ENCODE peak calls at places on chromosomes 5 and 9, in six cellular contexts. L, T, P, C, G and U are unnamed samples.
A peak's percentile ranks its signal among the peaks of the same experiment; 100 is the strongest.

GRCh38 chr9:135662758-135663450 is at the start of gene LCN9:
- DNase-seq in L (no peak), C (no peak), T (no peak), G (no peak), P (no peak), U (no peak)

GRCh38 chr9:134127065-134127580 is 8.8 kb upstream of the WDR5 start:
- DNase-seq in G (no peak), P (no peak), C (no peak), T (no peak), L (no peak), U (no peak)

GRCh38 chr5:98772415-98773213 is 849 bp upstream of the RGMB start:
- DNase-seq in P (peak; percentile 84), G (peak; percentile 62), L (peak; percentile 23), T (no peak), C (no peak), U (peak; percentile 33)

GRCh38 chr5:72347801-72348305 is 27.7 kb downstream of the PTCD2 start:
- DNase-seq in G (no peak), C (no peak), T (no peak), L (no peak), P (no peak), U (no peak)

GRCh38 chr9:98943682-98944129 is at the start of gene COL15A1:
- DNase-seq in P (no peak), G (no peak), C (peak; percentile 86), T (no peak), L (peak; percentile 19), U (no peak)

GRCh38 chr5:126097881-126098280 is 325.3 kb upstream of the GRAMD2B start:
- DNase-seq in G (no peak), L (no peak), T (no peak), P (no peak), C (no peak), U (no peak)

GRCh38 chr5:144289277-144289676 is 118.6 kb downstream of the KCTD16 start:
- DNase-seq in T (no peak), C (no peak), P (no peak), L (no peak), G (no peak), U (no peak)

GRCh38 chr5:6785161-6785860 is 72.1 kb downstream of the TENT4A start:
- DNase-seq in P (no peak), L (no peak), C (no peak), G (no peak), T (no peak), U (no peak)

GRCh38 chr5:37979559-37979958 is 139.7 kb upstream of the GDNF start:
- DNase-seq in L (no peak), T (no peak), C (no peak), G (no peak), P (no peak), U (no peak)

GRCh38 chr5:179257190-179257741 is 88.0 kb downstream of the ADAMTS2 start:
- DNase-seq in P (no peak), L (no peak), T (no peak), C (no peak), G (no peak), U (no peak)

GRCh38 chr5:142013734-142014495 is 1.1 kb upstream of the GNPDA1 start:
- DNase-seq in T (no peak), G (peak; percentile 68), P (no peak), L (no peak), C (no peak), U (no peak)

GRCh38 chr5:142014911-142015584 is 2.2 kb upstream of the GNPDA1 start:
- DNase-seq in G (peak; percentile 65), C (peak; percentile 34), T (no peak), P (no peak), L (no peak), U (no peak)

GRCh38 chr5:142011572-142012185 is 1.1 kb downstream of the GNPDA1 start:
- DNase-seq in C (no peak), G (no peak), P (no peak), L (no peak), T (no peak), U (no peak)

GRCh38 chr5:142012186-142012785 is 541 bp downstream of the GNPDA1 start:
- DNase-seq in C (peak; percentile 55), G (peak; percentile 9), L (no peak), P (peak; percentile 31), T (no peak), U (no peak)

DNA sequence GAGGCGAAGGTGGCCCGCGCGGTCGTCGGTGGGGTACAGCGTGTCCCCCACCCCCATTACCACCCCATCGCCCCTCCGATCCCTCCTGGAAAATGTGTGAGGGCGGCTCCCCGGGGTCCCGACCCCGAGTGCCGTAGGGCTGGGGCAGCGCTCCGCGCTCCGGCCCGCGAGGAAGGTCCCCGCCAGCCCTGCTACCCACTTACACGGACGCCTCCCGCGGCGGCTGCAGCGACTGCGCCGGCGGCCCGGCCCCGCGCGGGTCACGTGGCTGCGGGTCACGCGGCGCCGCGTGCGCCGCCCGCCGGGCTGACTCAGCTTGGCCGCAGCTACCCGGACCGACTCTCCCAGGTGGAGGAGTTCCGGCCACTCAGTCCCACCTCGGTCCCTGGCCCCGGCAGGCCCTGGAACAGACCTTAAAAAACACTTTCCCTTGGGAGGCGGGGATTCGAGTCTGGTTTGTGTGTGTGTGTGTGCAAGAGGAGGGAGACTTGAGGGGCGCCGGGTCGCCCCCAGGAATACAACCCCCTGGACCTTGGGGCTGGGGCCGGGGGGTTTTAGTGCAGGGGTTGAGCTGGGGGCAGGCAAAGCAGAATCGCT is at the start of gene GNPDA1:
- DNase-seq in G (peak; percentile 50), T (no peak), L (peak; percentile 70), P (peak; percentile 27), C (peak; percentile 94), U (peak; percentile 77)
- TF ChIP-seq POLR2A in G (peak; percentile 69), T (peak; percentile 74), L (peak; percentile 24), P (peak; percentile 76), C (peak; percentile 89), U (peak; percentile 43)

DNA sequence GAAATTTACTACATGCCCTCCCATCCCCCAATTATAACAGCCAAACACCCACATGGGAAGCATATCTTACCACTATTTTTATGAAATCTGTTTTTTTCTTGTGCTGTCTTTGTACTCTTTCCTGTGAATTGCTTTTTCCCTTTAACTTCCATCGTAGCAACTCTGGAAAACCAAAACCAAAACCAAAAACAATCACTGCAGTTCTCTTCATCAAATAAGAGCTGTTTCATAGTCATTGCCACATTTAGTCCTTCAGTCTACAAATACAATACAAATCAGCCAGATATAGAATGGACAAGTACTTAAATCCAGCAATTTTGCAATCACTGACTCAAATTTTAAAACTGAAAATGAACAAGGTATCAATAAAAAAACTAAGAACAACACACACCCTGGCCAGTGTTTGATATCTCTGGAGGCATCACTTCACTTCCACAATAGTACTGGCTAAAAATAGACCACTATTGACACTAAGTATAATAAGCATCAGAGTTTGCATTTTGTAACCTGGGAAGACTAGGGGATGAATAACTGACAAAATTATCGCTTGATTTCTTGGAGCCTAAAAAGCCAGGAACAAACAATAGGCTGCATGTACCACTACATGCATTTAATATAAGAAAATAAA is 5.4 kb downstream of the PUM3 start:
- DNase-seq in L (no peak), P (no peak), T (no peak), G (no peak), C (no peak), U (no peak)
- TF ChIP-seq POLR2AphosphoS5 in L (no peak), P (no peak), T (no peak), G (no peak), C (no peak), U (no peak)

GRCh38 chr5:175893466-175893865 is 22.1 kb downstream of the CPLX2 start:
- DNase-seq in P (no peak), T (no peak), L (no peak), G (no peak), C (no peak), U (no peak)

GRCh38 chr5:175895215-175895614 is 23.8 kb downstream of the CPLX2 start:
- DNase-seq in P (no peak), G (no peak), L (no peak), C (no peak), T (no peak), U (no peak)

GRCh38 chr5:175895701-175896102 is 24.3 kb downstream of the CPLX2 start:
- DNase-seq in G (no peak), C (no peak), L (peak; percentile 54), T (peak; percentile 53), P (no peak), U (no peak)

GRCh38 chr5:175894805-175895204 is 23.4 kb downstream of the CPLX2 start:
- DNase-seq in G (no peak), L (no peak), P (no peak), C (no peak), T (no peak), U (no peak)

DNA sequence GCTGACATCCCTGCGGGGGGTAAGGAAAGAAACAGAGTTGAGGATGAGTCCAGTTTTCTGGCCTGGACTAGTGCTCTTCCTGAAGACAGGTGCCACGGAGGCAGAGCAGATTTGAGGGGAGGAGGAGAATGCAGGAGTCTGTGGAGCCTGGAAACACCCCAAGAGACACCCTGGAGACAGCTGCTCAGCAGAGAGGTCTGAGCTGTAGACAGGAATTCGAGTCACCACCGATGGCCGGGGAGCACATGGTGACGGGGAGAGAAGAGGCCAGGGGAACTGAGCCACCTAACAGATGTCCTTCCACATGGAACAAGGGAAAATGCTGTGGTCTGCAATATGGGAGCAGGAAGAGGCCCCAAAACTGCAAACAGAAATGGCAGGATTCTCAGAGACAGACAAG is 22.9 kb downstream of the CPLX2 start:
- DNase-seq in L (no peak), T (no peak), C (no peak), G (no peak), P (no peak), U (no peak)
- TF ChIP-seq TAF1 in L (no peak), T (no peak), C (no peak), G (no peak), P (no peak), U (no peak)

GRCh38 chr9:85310531-85311070 is 431.2 kb downstream of the AGTPBP1 start:
- DNase-seq in C (no peak), T (no peak), P (no peak), L (no peak), G (no peak), U (no peak)
- TF ChIP-seq POLR2A in C (no peak), T (no peak), P (no peak), L (no peak), G (no peak), U (no peak)

GRCh38 chr9:25421560-25421959 is 256.7 kb downstream of the TUSC1 start:
- DNase-seq in L (no peak), G (no peak), C (no peak), P (no peak), T (no peak), U (no peak)

GRCh38 chr9:25418974-25419373 is 259.3 kb downstream of the TUSC1 start:
- DNase-seq in G (no peak), T (no peak), C (no peak), L (no peak), P (no peak), U (no peak)

DNA sequence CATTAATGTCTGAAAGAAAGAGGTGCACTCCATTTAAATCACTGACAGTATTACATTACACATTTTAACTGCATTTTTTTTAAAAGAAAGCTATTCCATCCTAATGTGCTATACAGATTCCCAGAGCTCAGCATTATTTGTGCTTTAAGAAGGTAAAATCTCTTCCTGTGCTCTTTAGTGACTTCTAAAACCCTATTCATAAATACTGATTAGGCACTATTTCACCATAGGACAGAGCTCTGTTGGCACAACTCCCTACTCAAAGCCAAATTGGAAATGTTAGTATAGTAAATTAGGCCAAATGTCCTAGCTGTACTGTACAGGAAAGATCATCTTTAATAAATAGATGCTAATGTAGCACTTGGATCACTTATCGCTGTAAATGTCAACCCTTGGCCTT is 262.5 kb downstream of the TUSC1 start:
- DNase-seq in C (no peak), T (no peak), L (no peak), P (no peak), G (no peak), U (no peak)
- TF ChIP-seq POLR2AphosphoS5 in C (no peak), T (no peak), L (no peak), P (no peak), G (no peak), U (no peak)